ENCODE peak calls at places on chromosomes 11 and 22, in ten cellular contexts. N is lung, H is mesendoderm, L is uterus, A is GM23248, Y is tibial nerve, G is lower lobe of right lung, U is SJSA1, Z is heart left ventricle, T is Peyer's patch. B is an unnamed sample. For H3K4me1 and H3K36me3, the result is how much of the 10 kb centered on the place peaks cover.

GRCh38 chr22:36659762-36660509 is 43.6 kb downstream of the CACNG2 start:
- DNase-seq in H (peak), Z (peak), N (peak), Y (peak), L (peak), U (peak), T (peak), G (peak), A (peak), B (no peak)

GRCh38 chr11:133776671-133777070 is 68.6 kb downstream of the SPATA19 start:
- DNase-seq in Y (no peak), A (no peak), N (no peak), L (no peak), G (no peak), T (no peak), Z (no peak), U (no peak), H (no peak), B (no peak)

GRCh38 chr11:36702330-36703054 is 104.5 kb upstream of the RAG2 start:
- DNase-seq in Z (no peak), Y (peak), A (peak), G (no peak), H (peak), L (no peak), U (peak), N (peak), T (peak), B (no peak)

GRCh38 chr11:68325183-68325893 is 12.9 kb downstream of the LRP5 start:
- DNase-seq in G (no peak), Y (no peak), Z (no peak), H (no peak), T (no peak), U (no peak), A (no peak), L (no peak), N (no peak), B (no peak)

GRCh38 chr11:27317751-27318150 is 45.3 kb downstream of the CCDC34 start:
- DNase-seq in Y (no peak), H (peak), Z (no peak), A (peak), G (no peak), U (peak), N (no peak), L (no peak), T (no peak), B (no peak)

GRCh38 chr22:44689173-44689572 is 12.8 kb upstream of the PRR5 start:
- DNase-seq in U (no peak), G (no peak), Z (no peak), A (no peak), N (no peak), L (no peak), T (no peak), Y (no peak), H (no peak), B (no peak)

GRCh38 chr22:36833073-36833472 is 16.2 kb upstream of the PVALB start:
- DNase-seq in U (no peak), N (no peak), H (no peak), L (no peak), Y (no peak), Z (no peak), A (no peak), T (no peak), G (no peak), B (no peak)

GRCh38 chr11:61912991-61913698 is 4.2 kb downstream of the RAB3IL1 start:
- DNase-seq in T (peak), L (peak), Y (no peak), G (peak), N (no peak), A (no peak), H (no peak), Z (no peak), U (no peak), B (no peak)

GRCh38 chr11:73257342-73258103 is 14.6 kb upstream of the P2RY6 start:
- DNase-seq in T (peak), U (peak), N (peak), H (peak), L (peak), G (peak), A (peak), Y (peak), Z (peak), B (no peak)

GRCh38 chr11:15192007-15192556 is 77.4 kb downstream of the INSC start:
- DNase-seq in U (no peak), Z (no peak), N (no peak), H (peak), G (no peak), L (no peak), T (no peak), A (no peak), Y (no peak), B (no peak)

GRCh38 chr11:63564056-63564784 is 1.0 kb upstream of the PLAAT2 start:
- DNase-seq in N (peak), T (peak), Z (no peak), A (no peak), H (no peak), G (no peak), U (no peak), L (no peak), Y (no peak), B (peak)

GRCh38 chr11:123093686-123094085 is 31.8 kb upstream of the HSPA8 start:
- DNase-seq in H (no peak), Z (no peak), L (no peak), N (no peak), T (no peak), G (no peak), Y (no peak), A (no peak), U (no peak), B (no peak)

GRCh38 chr22:48089601-48090331 is 1327.3 kb downstream of the TBC1D22A start:
- DNase-seq in H (no peak), A (peak), U (peak), T (peak), G (no peak), N (no peak), L (peak), Y (peak), Z (no peak), B (no peak)

GRCh38 chr11:70951139-70951804 is 301.1 kb downstream of the SHANK2 start:
- DNase-seq in T (no peak), U (no peak), N (no peak), G (no peak), L (no peak), A (peak), Z (no peak), H (no peak), Y (no peak), B (no peak)

GRCh38 chr11:111081021-111081511 is 164.5 kb upstream of the POU2AF2 start:
- DNase-seq in L (no peak), Z (no peak), U (no peak), N (no peak), H (no peak), T (no peak), Y (no peak), A (peak), G (no peak), B (no peak)

GRCh38 chr11:127063191-127063590 is 62.6 kb upstream of the KIRREL3 start:
- DNase-seq in L (no peak), G (no peak), U (no peak), A (peak), Z (no peak), Y (no peak), H (no peak), N (no peak), T (no peak), B (no peak)

GRCh38 chr11:45060707-45061106 is 85.7 kb upstream of the PRDM11 start:
- DNase-seq in L (no peak), Y (no peak), G (no peak), N (no peak), T (no peak), Z (no peak), H (no peak), U (no peak), A (no peak), B (no peak)

GRCh38 chr11:117972044-117972443 is 14.2 kb upstream of the IL10RA start:
- DNase-seq in Z (no peak), U (no peak), N (peak), A (no peak), Y (peak), G (no peak), H (no peak), T (no peak), L (no peak), B (no peak)

GRCh38 chr11:71235719-71236118 is 16.7 kb downstream of the SHANK2 start:
- DNase-seq in T (peak), Z (no peak), A (no peak), G (peak), H (no peak), U (no peak), Y (no peak), L (no peak), N (no peak), B (no peak)

GRCh38 chr11:114616516-114616915 is 20.9 kb upstream of the NXPE4 start:
- DNase-seq in Z (no peak), Y (no peak), A (no peak), U (no peak), N (no peak), G (no peak), H (no peak), L (no peak), T (no peak), B (no peak)

GRCh38 chr11:106608677-106609076 is 409.6 kb downstream of the GUCY1A2 start:
- DNase-seq in U (no peak), Y (no peak), H (no peak), Z (no peak), G (no peak), L (no peak), A (peak), N (no peak), T (no peak), B (no peak)

GRCh38 chr11:79486239-79486984 is 45.6 kb upstream of the TENM4 start:
- DNase-seq in G (no peak), U (no peak), L (no peak), H (peak), A (no peak), Z (no peak), N (no peak), Y (no peak), T (no peak), B (no peak)
- H3K4me1 ChIP-seq in G (under half), U (under half), L (under half), H (under half), A (under half), Z (under half), N (under half), Y (under half), T (under half), B (under half)

DNA sequence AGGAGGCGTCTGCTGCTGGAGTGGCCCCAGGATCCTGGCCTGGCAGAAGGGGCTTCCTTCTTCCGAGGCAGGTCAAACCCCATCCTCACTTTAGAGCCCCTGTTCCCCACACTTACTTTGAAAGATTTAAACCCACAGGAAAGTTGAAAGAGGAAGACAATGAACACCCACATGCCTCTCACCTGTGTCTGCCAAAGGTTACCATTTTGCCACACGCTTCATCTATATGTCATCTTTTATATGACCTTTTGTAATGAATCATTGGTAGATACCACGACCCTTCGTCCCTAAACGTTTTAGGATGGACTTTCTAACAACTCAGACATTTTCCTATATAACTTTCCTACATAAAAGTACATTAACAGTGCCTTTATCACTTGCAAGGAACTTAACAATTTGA is 39.8 kb upstream of the BID start:
- DNase-seq in T (no peak), N (no peak), U (no peak), Y (no peak), A (no peak), H (no peak), G (no peak), L (no peak), Z (no peak), B (no peak)
- H3K36me3 ChIP-seq in T (under half), N (under half), U (under half), Y (half or more), A (under half), H (under half), G (under half), L (under half), Z (half or more), B (under half)

GRCh38 chr11:75306529-75306928 is 44.9 kb downstream of the ARRB1 start:
- DNase-seq in H (no peak), N (no peak), U (no peak), G (no peak), Y (no peak), T (no peak), A (no peak), L (no peak), Z (peak), B (no peak)

GRCh38 chr11:75308116-75308515 is 43.3 kb downstream of the ARRB1 start:
- DNase-seq in Y (no peak), N (no peak), L (no peak), T (no peak), G (no peak), U (no peak), Z (no peak), A (no peak), H (no peak), B (no peak)

GRCh38 chr11:75307058-75307457 is 44.4 kb downstream of the ARRB1 start:
- DNase-seq in Y (no peak), T (no peak), N (no peak), L (no peak), G (no peak), U (no peak), Z (no peak), H (no peak), A (no peak), B (no peak)

GRCh38 chr11:75303544-75304224 is 47.8 kb downstream of the ARRB1 start:
- DNase-seq in U (no peak), T (no peak), H (no peak), N (no peak), L (no peak), Y (no peak), G (no peak), A (no peak), Z (no peak), B (no peak)

GRCh38 chr11:75305993-75306392 is 45.5 kb downstream of the ARRB1 start:
- DNase-seq in G (no peak), N (no peak), T (no peak), A (no peak), Z (no peak), H (no peak), L (no peak), U (no peak), Y (no peak), B (no peak)
- H3K4me1 ChIP-seq in G (half or more), N (half or more), T (under half), A (under half), Z (under half), H (under half), L (under half), U (under half), Y (half or more), B (under half)

GRCh38 chr22:20748820-20749428 is 25.0 kb upstream of the SERPIND1 start:
- DNase-seq in T (peak), N (no peak), Y (no peak), U (no peak), A (peak), G (no peak), H (no peak), L (no peak), Z (no peak), B (no peak)
- H3K36me3 ChIP-seq in T (under half), N (under half), Y (half or more), U (under half), A (under half), G (half or more), H (under half), L (under half), Z (half or more), B (half or more)

GRCh38 chr22:35303029-35303624 is 3.4 kb downstream of the TOM1 start:
- DNase-seq in T (no peak), Y (no peak), A (peak), U (no peak), L (no peak), G (no peak), N (no peak), Z (no peak), H (no peak), B (no peak)
- H3K4me1 ChIP-seq in T (under half), Y (under half), A (under half), U (under half), L (under half), G (half or more), N (under half), Z (under half), H (under half), B (half or more)

B was measured in CD4-positive, CD25-positive, alpha-beta regulatory T cell.